ENCODE peak calls at places on chromosomes 5 and 9, in seven cellular contexts. One of them, this sample, is unnamed.

GRCh38 chr9:35695801-35696420 is 6.2 kb upstream of the TPM2 start:
- DNase-seq in vagina: no peak
- DNase-seq in A549: no peak
- DNase-seq in stomach: peak
- DNase-seq in Peyer's patch: no peak
- DNase-seq in IMR-90: peak
- DNase-seq in adrenal gland: no peak
- DNase-seq in this sample: no peak

GRCh38 chr9:20701058-20701457 is 17.0 kb downstream of the FOCAD start:
- DNase-seq in vagina: no peak
- DNase-seq in A549: no peak
- DNase-seq in stomach: no peak
- DNase-seq in Peyer's patch: no peak
- DNase-seq in IMR-90: no peak
- DNase-seq in adrenal gland: no peak
- DNase-seq in this sample: no peak

GRCh38 chr9:133563286-133564213 is 29.0 kb downstream of the ADAMTSL2 start:
- DNase-seq in vagina: no peak
- DNase-seq in A549: no peak
- DNase-seq in stomach: no peak
- DNase-seq in Peyer's patch: peak
- DNase-seq in IMR-90: peak
- DNase-seq in adrenal gland: no peak
- DNase-seq in this sample: peak

GRCh38 chr9:133534346-133535284 is at the start of gene ADAMTSL2:
- DNase-seq in vagina: no peak
- DNase-seq in A549: no peak
- DNase-seq in stomach: peak
- DNase-seq in Peyer's patch: no peak
- DNase-seq in IMR-90: peak
- DNase-seq in adrenal gland: peak
- DNase-seq in this sample: peak

GRCh38 chr5:169945831-169946261 is 34.4 kb downstream of the INSYN2B start:
- DNase-seq in vagina: no peak
- DNase-seq in A549: no peak
- DNase-seq in stomach: peak
- DNase-seq in Peyer's patch: no peak
- DNase-seq in IMR-90: peak
- DNase-seq in adrenal gland: no peak
- DNase-seq in this sample: peak

GRCh38 chr5:56668996-56669395 is 146.4 kb upstream of the MAP3K1 start:
- DNase-seq in vagina: no peak
- DNase-seq in A549: no peak
- DNase-seq in stomach: no peak
- DNase-seq in Peyer's patch: no peak
- DNase-seq in IMR-90: no peak
- DNase-seq in adrenal gland: no peak
- DNase-seq in this sample: no peak

GRCh38 chr5:134215757-134216156 is 10.1 kb downstream of the PPP2CA start:
- DNase-seq in vagina: no peak
- DNase-seq in A549: no peak
- DNase-seq in stomach: no peak
- DNase-seq in Peyer's patch: no peak
- DNase-seq in IMR-90: no peak
- DNase-seq in adrenal gland: no peak
- DNase-seq in this sample: no peak

GRCh38 chr5:140556438-140556837 is 835 bp downstream of the SRA1 start:
- DNase-seq in vagina: no peak
- DNase-seq in A549: no peak
- DNase-seq in stomach: no peak
- DNase-seq in Peyer's patch: no peak
- DNase-seq in IMR-90: peak
- DNase-seq in adrenal gland: peak
- DNase-seq in this sample: no peak

GRCh38 chr9:4661165-4662095 is 664 bp upstream of the PLPP6 start:
- DNase-seq in vagina: no peak
- DNase-seq in A549: no peak
- DNase-seq in stomach: no peak
- DNase-seq in Peyer's patch: no peak
- DNase-seq in IMR-90: peak
- DNase-seq in adrenal gland: no peak
- DNase-seq in this sample: no peak

GRCh38 chr5:173693670-173694069 is 77.2 kb upstream of the BOD1 start:
- DNase-seq in vagina: no peak
- DNase-seq in A549: no peak
- DNase-seq in stomach: peak
- DNase-seq in Peyer's patch: peak
- DNase-seq in IMR-90: no peak
- DNase-seq in adrenal gland: no peak
- DNase-seq in this sample: no peak

GRCh38 chr5:33994845-33995244 is 10.4 kb upstream of the SLC45A2 start:
- DNase-seq in vagina: no peak
- DNase-seq in A549: no peak
- DNase-seq in stomach: no peak
- DNase-seq in Peyer's patch: no peak
- DNase-seq in IMR-90: peak
- DNase-seq in adrenal gland: no peak
- DNase-seq in this sample: no peak

GRCh38 chr9:131869312-131869711 is 129.4 kb upstream of the RAPGEF1 start:
- DNase-seq in vagina: no peak
- DNase-seq in A549: no peak
- DNase-seq in stomach: no peak
- DNase-seq in Peyer's patch: no peak
- DNase-seq in IMR-90: no peak
- DNase-seq in adrenal gland: no peak
- DNase-seq in this sample: no peak

GRCh38 chr9:2427016-2427891 is 194.3 kb upstream of the VLDLR start:
- DNase-seq in vagina: no peak
- DNase-seq in A549: no peak
- DNase-seq in stomach: peak
- DNase-seq in Peyer's patch: no peak
- DNase-seq in IMR-90: no peak
- DNase-seq in adrenal gland: peak
- DNase-seq in this sample: peak

GRCh38 chr5:174210927-174211326 is 165.4 kb downstream of the NSG2 start:
- DNase-seq in vagina: no peak
- DNase-seq in A549: no peak
- DNase-seq in stomach: no peak
- DNase-seq in Peyer's patch: no peak
- DNase-seq in IMR-90: no peak
- DNase-seq in adrenal gland: no peak
- DNase-seq in this sample: no peak

DNA sequence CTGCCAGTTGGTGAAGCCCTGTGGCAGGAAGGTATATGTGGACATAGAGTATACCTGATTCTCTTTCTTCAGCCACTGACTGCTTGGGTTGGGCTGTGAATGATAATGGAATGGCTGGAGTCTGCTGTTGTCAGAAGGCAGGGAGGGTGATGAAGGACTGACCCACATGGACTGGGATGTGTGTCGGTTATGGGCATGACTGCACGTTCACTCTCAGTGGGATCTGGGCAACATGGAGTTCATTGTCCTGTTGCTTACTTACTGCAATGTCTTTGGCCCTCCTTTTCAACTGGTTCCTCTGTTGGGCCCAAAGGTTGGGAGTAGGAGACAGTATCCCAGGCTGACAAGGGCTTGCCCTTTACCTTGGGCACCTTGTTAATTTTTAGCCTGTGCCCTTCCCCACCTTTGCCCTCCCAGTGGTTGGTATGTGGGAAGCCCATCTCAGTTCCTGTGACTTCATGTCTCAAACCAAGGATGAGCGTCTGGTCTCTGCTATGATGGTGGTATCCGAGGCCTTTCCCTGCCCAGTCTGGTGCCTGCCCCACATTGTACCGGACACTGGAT is 34.6 kb downstream of the FAXDC2 start:
- DNase-seq in vagina: no peak
- DNase-seq in A549: no peak
- DNase-seq in stomach: no peak
- DNase-seq in Peyer's patch: peak
- DNase-seq in IMR-90: no peak
- DNase-seq in adrenal gland: no peak
- DNase-seq in this sample: no peak
- TF ChIP-seq POLR2A in vagina: no peak
- TF ChIP-seq POLR2A in A549: no peak
- TF ChIP-seq POLR2A in stomach: no peak
- TF ChIP-seq POLR2A in Peyer's patch: no peak
- TF ChIP-seq POLR2A in IMR-90: no peak
- TF ChIP-seq POLR2A in adrenal gland: no peak
- TF ChIP-seq POLR2A in this sample: no peak

GRCh38 chr5:59348189-59348588 is 545.3 kb downstream of the PDE4D start:
- DNase-seq in vagina: no peak
- DNase-seq in A549: no peak
- DNase-seq in stomach: no peak
- DNase-seq in Peyer's patch: no peak
- DNase-seq in IMR-90: no peak
- DNase-seq in adrenal gland: no peak
- DNase-seq in this sample: no peak

GRCh38 chr5:59354811-59355210 is 538.7 kb downstream of the PDE4D start:
- DNase-seq in vagina: no peak
- DNase-seq in A549: no peak
- DNase-seq in stomach: no peak
- DNase-seq in Peyer's patch: no peak
- DNase-seq in IMR-90: no peak
- DNase-seq in adrenal gland: no peak
- DNase-seq in this sample: no peak

GRCh38 chr5:59346987-59347386 is 546.5 kb downstream of the PDE4D start:
- DNase-seq in vagina: no peak
- DNase-seq in A549: no peak
- DNase-seq in stomach: no peak
- DNase-seq in Peyer's patch: no peak
- DNase-seq in IMR-90: no peak
- DNase-seq in adrenal gland: no peak
- DNase-seq in this sample: no peak

GRCh38 chr5:59354274-59354673 is 539.3 kb downstream of the PDE4D start:
- DNase-seq in vagina: no peak
- DNase-seq in A549: no peak
- DNase-seq in stomach: no peak
- DNase-seq in Peyer's patch: no peak
- DNase-seq in IMR-90: peak
- DNase-seq in adrenal gland: no peak
- DNase-seq in this sample: no peak

DNA sequence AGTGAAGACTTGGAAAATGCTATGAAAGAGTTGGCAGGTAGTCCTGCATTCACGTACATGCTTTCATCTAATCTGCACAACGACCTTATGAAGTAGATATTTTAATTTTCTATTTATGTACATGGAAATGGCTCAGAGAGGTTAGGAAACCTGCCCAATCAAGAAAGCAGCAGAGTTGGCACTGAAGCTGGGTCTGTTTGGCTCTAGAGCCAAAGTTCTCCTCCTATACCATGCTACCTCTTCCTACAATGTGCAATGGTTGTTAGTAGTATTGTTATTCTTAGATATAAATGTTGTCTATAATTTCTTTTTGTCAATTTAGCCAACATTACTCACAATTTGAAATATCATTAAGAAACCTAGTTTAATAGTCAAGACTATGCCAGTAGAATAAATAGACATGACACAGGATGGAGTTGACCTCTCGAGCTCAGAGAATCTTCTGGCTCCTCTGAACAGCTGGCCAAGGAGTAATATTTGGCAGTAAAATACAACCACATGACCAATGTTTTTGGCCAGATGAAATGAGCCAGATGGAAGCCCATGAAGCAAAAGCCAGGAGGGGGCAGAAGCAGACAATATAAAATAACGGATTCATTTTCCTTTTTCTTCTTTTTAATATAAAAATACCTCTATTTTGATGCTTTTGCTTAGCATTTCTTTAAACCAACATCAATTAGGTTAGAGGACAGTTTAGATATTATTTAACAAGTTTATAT is 542.3 kb downstream of the PDE4D start:
- DNase-seq in vagina: no peak
- DNase-seq in A549: no peak
- DNase-seq in stomach: no peak
- DNase-seq in Peyer's patch: no peak
- DNase-seq in IMR-90: peak
- DNase-seq in adrenal gland: no peak
- DNase-seq in this sample: peak
- TF ChIP-seq CTCF in vagina: no peak
- TF ChIP-seq CTCF in A549: no peak
- TF ChIP-seq CTCF in stomach: no peak
- TF ChIP-seq CTCF in Peyer's patch: no peak
- TF ChIP-seq CTCF in IMR-90: no peak
- TF ChIP-seq CTCF in adrenal gland: no peak
- TF ChIP-seq CTCF in this sample: no peak

DNA sequence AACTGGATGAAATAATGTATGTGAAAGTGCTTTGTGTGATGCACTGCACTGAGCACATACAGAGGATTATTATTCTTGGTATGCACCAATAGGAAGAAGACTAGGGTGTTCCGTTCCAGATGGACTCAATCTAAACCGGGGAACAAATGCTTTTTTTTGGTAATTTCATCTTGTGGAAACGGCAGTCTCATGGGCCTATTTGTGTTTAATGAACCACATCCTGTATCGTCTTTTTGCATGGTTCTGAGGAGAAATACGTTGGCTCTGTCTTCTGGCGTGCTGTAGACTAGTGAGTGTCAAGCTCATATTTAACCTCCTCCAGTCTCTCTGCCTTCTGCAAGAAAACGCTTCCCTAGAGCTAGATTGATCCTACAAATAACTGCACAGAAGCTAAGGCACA is 30.0 kb downstream of the TRIM32 start:
- DNase-seq in vagina: no peak
- DNase-seq in A549: no peak
- DNase-seq in stomach: no peak
- DNase-seq in Peyer's patch: no peak
- DNase-seq in IMR-90: no peak
- DNase-seq in adrenal gland: no peak
- DNase-seq in this sample: no peak
- H3K27ac ChIP-seq in vagina: no peak
- H3K27ac ChIP-seq in A549: no peak
- H3K27ac ChIP-seq in stomach: no peak
- H3K27ac ChIP-seq in Peyer's patch: no peak
- H3K27ac ChIP-seq in IMR-90: no peak
- H3K27ac ChIP-seq in adrenal gland: no peak
- H3K27ac ChIP-seq in this sample: no peak

DNA sequence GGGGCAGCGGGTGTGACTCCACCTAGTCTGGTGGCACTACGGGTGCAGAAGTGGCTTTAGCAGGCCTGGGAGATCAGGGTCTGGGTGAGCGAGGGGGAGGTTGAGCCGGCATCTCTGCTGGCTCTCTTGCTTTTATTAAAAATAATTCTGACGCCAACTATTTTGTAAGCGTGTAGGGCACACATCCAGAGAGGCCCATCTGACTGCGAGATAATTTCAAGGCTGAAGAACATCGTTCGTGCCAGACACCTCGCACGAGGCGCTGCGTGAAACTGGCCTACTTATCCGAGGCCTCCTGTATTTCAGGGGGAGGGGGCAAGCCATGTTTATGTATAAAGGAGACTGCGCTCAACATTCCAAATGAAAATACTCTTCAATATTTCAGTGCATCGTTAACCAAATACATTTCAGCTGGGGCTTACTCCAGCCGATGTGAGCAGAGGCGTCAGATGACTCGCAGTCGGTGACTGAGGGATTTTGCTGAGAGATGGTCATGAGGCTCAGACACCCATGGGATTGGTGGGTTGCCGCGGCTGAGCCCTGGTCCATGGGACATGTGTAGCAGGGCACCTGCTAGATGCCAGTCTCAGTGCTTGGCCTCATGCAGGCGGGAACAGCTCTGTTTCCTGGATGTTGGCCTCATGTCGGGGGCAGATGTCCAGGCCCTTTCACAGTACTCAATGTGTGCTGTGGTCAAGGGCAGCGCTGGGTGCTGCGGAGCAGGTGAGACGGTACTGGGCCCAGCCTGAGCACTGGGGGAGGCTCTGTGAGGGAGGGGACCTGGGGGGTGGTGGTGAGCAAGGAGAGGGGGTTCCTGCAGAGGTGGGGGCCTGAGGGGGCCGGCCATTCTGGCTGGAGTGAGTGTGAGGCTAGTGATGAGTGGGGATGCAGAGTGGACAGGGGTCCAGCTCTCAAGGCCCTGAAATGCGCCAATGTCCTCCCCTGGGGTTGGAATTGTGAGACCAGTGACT is 201.5 kb downstream of the DAB2IP start:
- DNase-seq in vagina: peak
- DNase-seq in A549: no peak
- DNase-seq in stomach: no peak
- DNase-seq in Peyer's patch: no peak
- DNase-seq in IMR-90: peak
- DNase-seq in adrenal gland: peak
- DNase-seq in this sample: peak
- TF ChIP-seq POLR2A in vagina: no peak
- TF ChIP-seq POLR2A in A549: no peak
- TF ChIP-seq POLR2A in stomach: no peak
- TF ChIP-seq POLR2A in Peyer's patch: no peak
- TF ChIP-seq POLR2A in IMR-90: no peak
- TF ChIP-seq POLR2A in adrenal gland: peak
- TF ChIP-seq POLR2A in this sample: no peak

This sample was measured in heart left ventricle.